ENCODE peak calls at places on chromosomes 16 and 17, in four cellular contexts. T is stomach, A is GM12892, R is GM23338. E is an unnamed sample.

GRCh38 chr17:32697728-32698625 is 178.9 kb downstream of the MYO1D start:
- DNase-seq in T (no peak), A (no peak), R (no peak), E (no peak)

GRCh38 chr17:67571478-67571877 is 146.3 kb upstream of the NOL11 start:
- DNase-seq in T (no peak), A (no peak), R (no peak), E (no peak)

GRCh38 chr16:249431-249830 is 14.8 kb downstream of the FAM234A start:
- DNase-seq in T (no peak), A (no peak), R (no peak), E (no peak)

GRCh38 chr17:20091161-20092029 is 82.2 kb downstream of the SPECC1 start:
- DNase-seq in T (no peak), A (no peak), R (peak; percentile 32), E (no peak)

GRCh38 chr16:3486506-3487215 is 8.6 kb downstream of the C16orf90 start:
- DNase-seq in T (no peak), A (no peak), R (no peak), E (no peak)

GRCh38 chr16:383326-384020 is 1.7 kb upstream of the PGAP6 start:
- DNase-seq in T (peak; percentile 81), A (no peak), R (peak; percentile 90), E (no peak)

GRCh38 chr17:72030067-72030899 is 90.5 kb upstream of the SOX9 start:
- DNase-seq in T (peak; percentile 26), A (no peak), R (peak; percentile 94), E (no peak)

GRCh38 chr16:87543436-87544191 is 50.8 kb upstream of the ZCCHC14 start:
- DNase-seq in T (no peak), A (no peak), R (no peak), E (no peak)

GRCh38 chr16:87507351-87508069 is 14.7 kb upstream of the ZCCHC14 start:
- DNase-seq in T (no peak), A (no peak), R (no peak), E (no peak)

GRCh38 chr17:17032131-17032692 is 10.0 kb upstream of the MPRIP start:
- DNase-seq in T (peak; percentile 84), A (no peak), R (no peak), E (peak; percentile 66)

GRCh38 chr16:81604960-81605383 is 160.4 kb downstream of the CMIP start:
- DNase-seq in T (peak; percentile 49), A (no peak), R (no peak), E (no peak)

GRCh38 chr16:23026777-23027362 is 122.4 kb downstream of the USP31 start:
- DNase-seq in T (no peak), A (no peak), R (peak; percentile 77), E (no peak)

GRCh38 chr16:88655733-88656281 is 5.0 kb upstream of the CYBA start:
- DNase-seq in T (no peak), A (no peak), R (no peak), E (no peak)

GRCh38 chr17:74303300-74303699 is 22.7 kb upstream of the KIF19 start:
- DNase-seq in T (no peak), A (no peak), R (no peak), E (no peak)

GRCh38 chr16:67246081-67246944 is 968 bp downstream of the FHOD1 start:
- DNase-seq in T (peak; percentile 95), A (peak; percentile 63), R (peak; percentile 97), E (peak; percentile 89)
- TF ChIP-seq POLR2AphosphoS5 in T (peak; percentile 95), A (no peak), R (peak; percentile 64), E (no peak)

DNA sequence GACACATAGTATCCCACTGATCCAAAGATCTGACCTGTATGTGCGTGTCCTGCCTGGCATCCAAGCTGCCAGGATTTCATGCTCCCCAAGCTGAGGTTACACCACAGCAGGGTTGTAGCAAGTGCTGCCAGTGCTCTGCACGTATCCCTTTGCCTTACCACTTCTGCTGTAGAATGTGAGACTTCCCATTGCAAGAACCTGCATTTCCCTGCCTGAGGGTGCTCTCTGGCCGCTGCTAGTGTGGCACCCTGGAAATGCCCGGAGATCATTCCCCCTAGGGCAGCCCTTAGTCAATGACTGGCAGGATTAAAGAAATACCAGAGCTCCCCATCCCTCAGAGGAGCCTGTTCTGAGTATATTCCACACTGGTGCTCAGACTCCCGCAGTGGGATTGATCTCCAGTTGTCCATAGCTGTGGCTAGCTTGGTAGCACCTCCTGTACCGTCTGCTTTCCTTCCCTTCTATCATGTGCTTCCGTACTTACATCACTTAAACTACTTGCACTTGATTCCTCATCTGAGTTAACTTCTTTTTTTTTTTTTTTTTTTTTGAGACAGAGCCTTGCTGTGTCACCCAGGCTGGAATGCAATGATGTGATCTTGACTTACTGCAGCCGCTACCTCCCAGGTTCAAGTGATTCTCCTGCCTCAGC is 70.3 kb upstream of the TANC2 start:
- DNase-seq in T (no peak), A (no peak), R (no peak), E (no peak)
- TF ChIP-seq POLR2AphosphoS5 in T (no peak), A (no peak), R (no peak), E (no peak)

GRCh38 chr17:46979023-46979870 is at the start of gene RPRML:
- DNase-seq in T (peak; percentile 45), A (no peak), R (peak; percentile 64), E (no peak)
- TF ChIP-seq POLR2AphosphoS5 in T (no peak), A (no peak), R (peak; percentile 40), E (no peak)

DNA sequence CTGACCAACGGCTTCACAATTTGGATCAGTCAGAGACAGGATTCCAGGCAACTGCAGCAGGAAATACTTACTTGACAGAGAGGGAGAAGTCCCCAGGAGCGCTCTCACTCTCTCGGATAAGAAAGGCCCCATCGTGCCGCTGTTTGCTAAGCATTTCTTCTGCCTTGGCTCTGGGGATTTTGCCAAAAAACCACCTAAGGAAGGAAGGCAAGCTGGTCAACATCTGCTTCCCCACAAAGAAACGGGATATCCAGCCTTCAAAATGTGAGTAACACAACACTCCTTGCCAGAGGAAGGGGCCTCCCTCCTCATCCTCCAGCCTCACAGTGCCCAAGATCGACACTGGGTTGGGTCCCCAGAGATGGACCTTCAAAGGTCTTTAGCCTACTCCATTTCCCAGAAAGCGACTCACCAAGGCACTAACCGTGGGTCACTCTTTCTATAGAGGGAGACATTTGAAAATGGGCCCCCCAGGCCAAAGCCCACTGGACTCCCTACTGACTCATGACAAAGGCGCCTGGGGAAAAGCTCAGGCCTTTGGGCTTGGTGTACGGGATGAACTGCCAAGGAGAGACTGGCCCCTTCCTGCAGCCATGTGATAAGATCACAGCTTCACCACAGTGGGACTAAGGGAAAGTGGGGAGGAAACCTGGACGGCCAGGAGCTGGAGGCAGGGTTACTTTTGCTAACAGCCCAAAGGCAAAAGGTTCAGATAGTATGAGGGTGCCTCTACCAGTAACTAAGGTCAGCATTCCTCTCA is 36.8 kb upstream of the SLC25A19 start:
- DNase-seq in T (no peak), A (no peak), R (no peak), E (no peak)
- TF ChIP-seq POLR2AphosphoS5 in T (no peak), A (no peak), R (no peak), E (no peak)

GRCh38 chr17:50361561-50362480 is 11.2 kb downstream of the MRPL27 start:
- DNase-seq in T (peak; percentile 73), A (peak; percentile 75), R (peak; percentile 84), E (peak; percentile 75)

GRCh38 chr17:50364061-50364458 is 8.9 kb downstream of the MRPL27 start:
- DNase-seq in T (no peak), A (no peak), R (no peak), E (peak; percentile 56)

GRCh38 chr17:50363217-50364060 is 9.5 kb downstream of the MRPL27 start:
- DNase-seq in T (no peak), A (no peak), R (peak; percentile 97), E (peak; percentile 56)

GRCh38 chr17:50360716-50361115 is 12.3 kb downstream of the MRPL27 start:
- DNase-seq in T (no peak), A (no peak), R (no peak), E (peak; percentile 34)

GRCh38 chr17:50362661-50363060 is 10.3 kb downstream of the MRPL27 start:
- DNase-seq in T (no peak), A (no peak), R (no peak), E (no peak)
- TF ChIP-seq POLR2AphosphoS5 in T (no peak), A (no peak), R (no peak), E (no peak)

GRCh38 chr16:50279142-50279865 is 13.0 kb downstream of the ADCY7 start:
- DNase-seq in T (peak; percentile 45), A (no peak), R (no peak), E (peak; percentile 83)
- TF ChIP-seq POLR2AphosphoS5 in T (no peak), A (no peak), R (no peak), E (no peak)

DNA sequence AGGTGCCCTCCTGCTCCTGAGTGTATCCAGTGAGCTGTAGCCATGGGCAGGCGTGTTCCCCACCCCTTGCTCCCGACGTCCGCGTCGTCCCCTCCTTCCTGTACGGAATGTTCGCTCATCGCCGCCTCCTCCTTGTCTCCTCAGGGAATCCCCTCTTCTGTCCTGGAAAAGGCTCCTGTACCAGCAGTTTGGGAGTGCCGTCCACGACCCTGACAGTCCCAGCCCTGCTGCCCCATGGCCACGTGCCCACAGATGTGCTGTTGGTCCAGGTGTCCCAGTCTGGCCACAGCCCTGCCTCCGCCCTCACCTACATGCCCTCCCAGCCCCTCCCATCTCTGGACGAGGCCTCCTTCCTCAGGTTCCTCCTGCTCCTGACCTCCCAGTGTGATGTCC is 30.2 kb downstream of the OR1D5 start:
- DNase-seq in T (no peak), A (no peak), R (no peak), E (no peak)
- TF ChIP-seq POLR2AphosphoS5 in T (no peak), A (no peak), R (no peak), E (no peak)